ENCODE peak calls at places on chromosomes 13 and 19, in seven cellular contexts. S, D, O, M, L, G and T are unnamed samples. For H3K9me3, the result is how much of the 10 kb centered on the place peaks cover.

GRCh38 chr13:98328511-98328910 is 151.4 kb upstream of the RNF113B start:
- DNase-seq in S (no peak), D (no peak), O (no peak), M (no peak), L (no peak), G (no peak), T (no peak)

GRCh38 chr19:37948362-37948761 is 41.4 kb downstream of the SIPA1L3 start:
- DNase-seq in S (no peak), D (no peak), O (no peak), M (no peak), L (no peak), G (no peak), T (no peak)

GRCh38 chr19:22600690-22601648 is 33.2 kb upstream of the ZNF492 start:
- DNase-seq in S (no peak), D (no peak), O (no peak), M (no peak), L (no peak), G (no peak), T (no peak)

GRCh38 chr13:26541678-26542553 is 15.6 kb upstream of the WASF3 start:
- DNase-seq in S (no peak), D (no peak), O (no peak), M (no peak), L (no peak), G (no peak), T (no peak)

GRCh38 chr13:24301434-24301833 is 7.9 kb upstream of the C1QTNF9 start:
- DNase-seq in S (no peak), D (no peak), O (no peak), M (no peak), L (no peak), G (no peak), T (no peak)

GRCh38 chr19:12745166-12745897 is 6.3 kb upstream of the BEST2 start:
- DNase-seq in S (no peak), D (no peak), O (no peak), M (no peak), L (no peak), G (no peak), T (no peak)

GRCh38 chr19:30314056-30314804 is 58.0 kb upstream of the ZNF536 start:
- DNase-seq in S (no peak), D (no peak), O (no peak), M (no peak), L (no peak), G (no peak), T (no peak)

GRCh38 chr19:49953376-49953775 is 7.6 kb downstream of the SIGLEC11 start:
- DNase-seq in S (no peak), D (no peak), O (no peak), M (no peak), L (no peak), G (no peak), T (no peak)

GRCh38 chr19:8655340-8655709 is 24.9 kb downstream of the NFILZ start:
- DNase-seq in S (no peak), D (no peak), O (no peak), M (peak), L (no peak), G (no peak), T (peak)

GRCh38 chr19:19054315-19054938 is 9.4 kb upstream of the SLC25A42 start:
- DNase-seq in S (no peak), D (no peak), O (no peak), M (no peak), L (no peak), G (no peak), T (no peak)

DNA sequence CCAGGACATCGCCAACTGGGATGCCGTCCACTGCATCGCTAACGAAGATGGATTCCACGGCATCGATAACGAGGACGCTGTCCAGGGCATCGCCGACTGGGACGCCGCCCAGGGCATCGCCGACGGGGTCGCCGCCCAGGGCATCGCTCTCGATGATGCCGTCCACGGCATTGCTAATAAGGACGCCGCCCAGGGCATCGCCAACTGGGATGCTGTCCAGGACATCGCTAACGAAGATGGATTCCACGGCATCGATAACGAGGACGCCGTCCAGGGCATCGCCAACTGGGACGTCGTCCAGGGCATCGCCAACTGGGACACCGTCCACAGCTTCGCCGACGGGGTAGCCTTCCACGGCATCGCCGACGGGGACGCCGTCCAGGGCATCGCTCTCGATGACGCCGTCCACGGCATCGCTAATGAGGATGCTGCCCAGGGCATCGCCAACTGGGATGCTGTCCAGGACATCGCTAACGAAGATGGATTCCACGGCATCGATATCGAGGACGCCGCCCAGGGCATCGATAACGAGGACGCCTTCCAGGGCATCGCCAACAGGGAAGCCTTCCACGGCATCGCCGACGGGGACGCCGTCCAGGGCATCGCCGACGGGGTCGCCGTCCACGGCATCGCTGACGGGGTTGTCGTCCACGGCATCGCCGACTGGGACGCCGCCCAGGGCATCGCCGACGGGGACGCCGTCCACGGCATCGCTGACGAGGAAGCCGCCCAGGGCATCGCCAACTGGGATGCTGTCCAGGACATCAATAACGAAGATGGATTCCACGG is 948.4 kb downstream of the TUBA3C start:
- DNase-seq in S (no peak), D (no peak), O (no peak), M (no peak), L (no peak), G (no peak), T (no peak)
- H3K9me3 ChIP-seq in S (under half), D (under half), O (under half), M (under half), L (under half), G (under half), T (under half)

GRCh38 chr19:58088521-58089052 is 9.4 kb downstream of the ZSCAN18 start:
- DNase-seq in S (no peak), D (no peak), O (no peak), M (no peak), L (no peak), G (no peak), T (no peak)

GRCh38 chr19:58079792-58080191 is 18.2 kb downstream of the ZSCAN18 start:
- DNase-seq in S (no peak), D (no peak), O (no peak), M (no peak), L (no peak), G (no peak), T (no peak)

GRCh38 chr19:58086825-58087710 is 11.0 kb downstream of the ZSCAN18 start:
- DNase-seq in S (no peak), D (no peak), O (no peak), M (no peak), L (no peak), G (no peak), T (no peak)

GRCh38 chr19:58085348-58085875 is 12.6 kb downstream of the ZSCAN18 start:
- DNase-seq in S (no peak), D (no peak), O (no peak), M (no peak), L (no peak), G (no peak), T (no peak)

GRCh38 chr19:58084596-58085347 is 13.3 kb downstream of the ZSCAN18 start:
- DNase-seq in S (no peak), D (no peak), O (no peak), M (no peak), L (no peak), G (no peak), T (no peak)
- H3K9me3 ChIP-seq in S (under half), D (under half), O (under half), M (under half), L (under half), G (under half), T (half or more)

GRCh38 chr19:10380311-10381102 is at the start of gene TYK2:
- DNase-seq in S (peak), D (peak), O (peak), M (peak), L (peak), G (peak), T (peak)
- H3K9me3 ChIP-seq in S (under half), D (under half), O (under half), M (under half), L (under half), G (under half), T (under half)

GRCh38 chr19:5579697-5580096 is 11.9 kb upstream of the TINCR start:
- DNase-seq in S (no peak), D (no peak), O (no peak), M (no peak), L (no peak), G (no peak), T (no peak)

GRCh38 chr19:5580116-5580515 is 12.4 kb upstream of the TINCR start:
- DNase-seq in S (no peak), D (no peak), O (no peak), M (no peak), L (no peak), G (no peak), T (no peak)

GRCh38 chr19:5578094-5578846 is 10.5 kb upstream of the TINCR start:
- DNase-seq in S (peak), D (no peak), O (peak), M (peak), L (no peak), G (peak), T (peak)

GRCh38 chr19:5575553-5575952 is 7.8 kb upstream of the TINCR start:
- DNase-seq in S (no peak), D (no peak), O (no peak), M (no peak), L (no peak), G (no peak), T (no peak)

GRCh38 chr19:5579286-5579685 is 11.5 kb upstream of the TINCR start:
- DNase-seq in S (no peak), D (no peak), O (no peak), M (no peak), L (no peak), G (no peak), T (no peak)
- H3K9me3 ChIP-seq in S (under half), D (under half), O (under half), M (under half), L (under half), G (under half), T (under half)